ENCODE peak calls at places on chromosomes 7 and 10, in eight cellular contexts. F is heart right ventricle; H is uterus; Z is left ventricle myocardium inferior; M is A549; Y is CD4-positive, alpha-beta T cell; B is AG04450; G is neural progenitor cell. C is an unnamed sample.

GRCh38 chr10:71359364-71360046 is 37.2 kb upstream of the CDH23 start:
- DNase-seq in F (peak), H (peak), Z (no peak), M (no peak), Y (no peak), B (no peak), G (no peak), C (no peak)

GRCh38 chr7:47227762-47228177 is 354.1 kb downstream of the TNS3 start:
- DNase-seq in F (peak), H (peak), Z (no peak), M (peak), Y (no peak), B (peak), G (no peak), C (peak)

GRCh38 chr10:99540339-99540672 is 7.6 kb downstream of the NKX2-3 start:
- DNase-seq in F (no peak), H (no peak), Z (no peak), M (no peak), Y (no peak), B (no peak), G (peak), C (no peak)

GRCh38 chr10:104741127-104741526 is 100.0 kb downstream of the SORCS3 start:
- DNase-seq in F (no peak), H (no peak), Z (no peak), M (no peak), Y (no peak), B (no peak), G (no peak), C (no peak)

GRCh38 chr10:16957038-16957437 is 139.8 kb upstream of the RSU1 start:
- DNase-seq in F (no peak), H (no peak), Z (no peak), M (no peak), Y (no peak), B (no peak), G (no peak), C (no peak)

GRCh38 chr7:22572937-22573336 is 72.9 kb upstream of the STEAP1B start:
- DNase-seq in F (no peak), H (no peak), Z (no peak), M (no peak), Y (no peak), B (peak), G (no peak), C (no peak)

GRCh38 chr7:75987026-75987804 is 7.2 kb downstream of the TMEM120A start:
- DNase-seq in F (no peak), H (peak), Z (no peak), M (no peak), Y (no peak), B (no peak), G (no peak), C (peak)

GRCh38 chr10:117165557-117166419 is 27.7 kb upstream of the VAX1 start:
- DNase-seq in F (peak), H (no peak), Z (no peak), M (peak), Y (no peak), B (no peak), G (peak), C (peak)

GRCh38 chr7:90242369-90243168 is 2.4 kb upstream of the CFAP69 start:
- DNase-seq in F (no peak), H (no peak), Z (no peak), M (no peak), Y (no peak), B (no peak), G (no peak), C (no peak)

GRCh38 chr7:112876877-112877276 is 86.7 kb upstream of the TMEM168 start:
- DNase-seq in F (no peak), H (no peak), Z (no peak), M (no peak), Y (no peak), B (no peak), G (no peak), C (no peak)

GRCh38 chr10:119020627-119020946 is 8.9 kb upstream of the NANOS1 start:
- DNase-seq in F (no peak), H (no peak), Z (no peak), M (no peak), Y (no peak), B (no peak), G (no peak), C (peak)

GRCh38 chr7:44460325-44460724 is 30.1 kb downstream of the NUDCD3 start:
- DNase-seq in F (no peak), H (no peak), Z (no peak), M (no peak), Y (peak), B (no peak), G (no peak), C (no peak)

GRCh38 chr7:140261522-140261921 is 84.7 kb upstream of the KDM7A start:
- DNase-seq in F (no peak), H (no peak), Z (no peak), M (no peak), Y (no peak), B (no peak), G (no peak), C (no peak)

GRCh38 chr7:68107256-68107655 is 1110.6 kb downstream of the TYW1 start:
- DNase-seq in F (peak), H (no peak), Z (peak), M (no peak), Y (no peak), B (no peak), G (no peak), C (no peak)

GRCh38 chr10:43284341-43284910 is 17.6 kb upstream of the RASGEF1A start:
- DNase-seq in F (no peak), H (no peak), Z (no peak), M (no peak), Y (no peak), B (no peak), G (peak), C (no peak)

GRCh38 chr10:88687853-88688467 is 18.1 kb upstream of the LIPK start:
- DNase-seq in F (no peak), H (no peak), Z (no peak), M (peak), Y (no peak), B (no peak), G (peak), C (no peak)

GRCh38 chr10:88689366-88689765 is 16.7 kb upstream of the LIPK start:
- DNase-seq in F (no peak), H (no peak), Z (no peak), M (no peak), Y (no peak), B (no peak), G (no peak), C (no peak)

DNA sequence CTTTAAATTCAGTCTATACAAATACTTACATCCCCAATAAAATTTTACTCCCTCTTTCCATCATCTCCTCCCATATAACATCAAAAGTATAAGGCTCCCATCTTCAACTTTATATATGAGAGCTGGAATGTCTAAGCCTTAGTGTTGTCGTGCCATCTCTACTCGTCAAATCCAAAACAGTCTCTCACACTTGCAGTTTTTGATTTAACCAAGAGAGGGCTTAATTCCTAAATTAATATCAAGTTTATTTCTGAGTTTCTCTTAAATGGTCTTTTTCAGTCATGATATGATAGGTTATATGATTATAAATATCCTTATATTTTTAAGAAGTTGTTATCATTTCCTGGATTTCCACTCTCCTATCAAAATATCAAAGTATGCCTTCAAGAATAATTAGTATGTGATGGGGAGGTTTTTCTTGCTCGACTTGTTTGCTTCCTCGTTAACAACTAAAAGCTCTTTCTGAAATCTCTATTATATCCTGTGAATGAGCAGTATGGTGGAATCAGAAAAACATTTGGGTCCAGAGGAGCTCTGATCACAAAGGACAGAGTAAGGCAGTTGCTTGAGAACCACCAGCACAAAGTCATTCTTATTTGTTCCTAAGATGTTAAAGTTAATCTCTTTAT is 12.5 kb upstream of the LIPK start:
- DNase-seq in F (no peak), H (no peak), Z (no peak), M (no peak), Y (no peak), B (no peak), G (peak), C (no peak)
- TF ChIP-seq CTCF in F (peak), H (no peak), Z (no peak), M (peak), Y (peak), B (peak), G (peak), C (peak)

DNA sequence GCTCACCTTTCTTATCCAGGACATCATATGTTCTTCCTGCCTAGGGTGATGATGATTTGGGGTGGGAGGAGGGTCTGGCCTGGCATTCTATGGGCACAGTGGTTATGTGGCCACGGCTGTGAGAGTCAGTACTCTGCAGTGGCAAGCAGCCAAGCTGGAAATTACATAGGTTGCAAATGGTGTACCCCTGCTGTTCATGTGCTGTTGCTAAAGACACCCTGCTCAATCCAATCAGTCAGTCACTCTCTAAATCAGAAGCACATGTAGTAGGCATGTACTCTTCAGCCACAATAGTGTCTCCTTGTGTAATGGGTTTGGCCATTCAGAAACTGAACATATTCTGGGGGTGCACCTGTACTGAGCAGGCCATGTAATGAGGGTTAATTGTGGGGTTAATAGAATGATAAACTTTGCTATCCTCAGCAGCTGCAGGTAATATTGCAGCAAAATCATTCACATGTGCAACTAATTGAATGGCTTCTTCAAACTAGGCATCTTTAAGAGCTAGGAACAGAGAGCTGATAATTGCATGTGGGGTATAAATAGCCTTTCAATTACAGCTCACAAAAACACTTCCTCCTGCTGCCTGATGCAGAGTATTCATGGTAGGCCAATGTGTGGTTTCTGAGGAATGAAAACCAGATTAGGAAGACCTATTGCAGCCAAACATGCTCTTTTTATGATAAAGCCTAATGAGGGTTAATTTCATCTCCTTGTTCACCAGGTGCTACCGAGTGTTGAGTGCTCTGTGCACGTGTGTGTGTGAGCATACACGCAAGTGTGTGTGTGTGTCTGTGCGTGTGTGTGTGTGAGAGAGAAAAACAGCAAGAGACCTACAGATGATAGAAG is 448.9 kb upstream of the ANKRD30A start:
- DNase-seq in F (no peak), H (no peak), Z (no peak), M (no peak), Y (no peak), B (no peak), G (no peak), C (no peak)
- H3K27ac ChIP-seq in F (no peak), H (no peak), Z (no peak), M (peak), Y (no peak), B (peak), G (no peak), C (no peak)

GRCh38 chr10:85238676-85239075 is 910.3 kb downstream of the CCSER2 start:
- DNase-seq in F (no peak), H (no peak), Z (no peak), M (no peak), Y (no peak), B (no peak), G (no peak), C (no peak)
- TF ChIP-seq CTCF in F (no peak), H (no peak), Z (no peak), M (no peak), Y (no peak), B (no peak), G (no peak), C (no peak)

DNA sequence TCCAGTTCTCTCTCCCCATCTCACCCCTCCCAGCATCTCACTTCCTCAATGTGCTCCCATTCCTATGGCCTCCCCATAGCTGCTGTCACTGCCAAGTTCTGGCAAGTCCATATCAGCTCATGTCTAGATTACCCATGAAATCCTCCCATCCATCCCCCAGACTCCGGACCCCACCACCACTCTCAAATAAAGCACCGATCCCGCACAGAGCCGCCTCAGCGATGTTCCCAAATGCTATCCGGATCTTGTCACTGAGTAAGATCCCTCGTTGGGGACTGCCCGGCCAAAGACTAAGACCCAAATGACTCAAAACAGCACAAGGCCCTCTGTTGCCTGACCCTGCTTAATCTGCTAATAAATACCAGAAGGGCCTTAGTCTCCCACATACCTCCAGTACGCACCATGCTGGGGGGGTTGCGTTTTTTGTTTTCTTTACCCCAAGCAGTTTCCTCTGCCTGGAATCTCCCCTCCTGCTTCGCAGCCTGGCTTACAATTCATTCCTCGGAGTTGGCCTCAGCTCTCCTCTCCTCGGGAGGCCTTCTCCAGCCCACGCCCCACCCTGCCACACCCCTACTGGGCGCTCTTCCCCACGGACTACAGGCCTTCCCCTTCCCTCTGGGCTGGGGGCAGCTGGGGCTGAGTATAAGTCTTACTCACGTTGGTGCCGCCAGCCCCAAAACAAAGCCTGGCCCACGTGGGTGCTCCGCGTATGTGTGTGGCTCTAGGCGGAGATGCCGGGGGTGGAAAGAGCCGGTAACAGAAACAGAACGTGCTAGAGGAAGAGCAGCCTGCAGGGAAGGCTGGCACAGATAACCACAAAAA is 1.8 kb upstream of the DUSP5 start:
- DNase-seq in F (peak), H (peak), Z (peak), M (peak), Y (peak), B (peak), G (peak), C (no peak)
- H3K27ac ChIP-seq in F (peak), H (peak), Z (peak), M (peak), Y (no peak), B (peak), G (no peak), C (no peak)

GRCh38 chr7:155407799-155408198 is 50.1 kb upstream of the EN2 start:
- DNase-seq in F (no peak), H (no peak), Z (no peak), M (no peak), Y (no peak), B (no peak), G (no peak), C (no peak)

GRCh38 chr7:155408657-155409586 is 49.0 kb upstream of the EN2 start:
- DNase-seq in F (no peak), H (no peak), Z (no peak), M (no peak), Y (no peak), B (no peak), G (peak), C (no peak)

GRCh38 chr7:155404976-155405375 is 53.0 kb upstream of the EN2 start:
- DNase-seq in F (no peak), H (no peak), Z (no peak), M (no peak), Y (no peak), B (no peak), G (no peak), C (no peak)

GRCh38 chr7:155402941-155403340 is 55.0 kb upstream of the EN2 start:
- DNase-seq in F (no peak), H (no peak), Z (no peak), M (no peak), Y (no peak), B (no peak), G (no peak), C (no peak)

GRCh38 chr7:155405399-155406318 is 52.3 kb upstream of the EN2 start:
- DNase-seq in F (no peak), H (no peak), Z (no peak), M (peak), Y (no peak), B (no peak), G (peak), C (no peak)
- TF ChIP-seq CTCF in F (no peak), H (no peak), Z (no peak), M (no peak), Y (no peak), B (no peak), G (peak), C (no peak)

GRCh38 chr10:6165221-6165725 is 37.5 kb upstream of the PFKFB3 start:
- DNase-seq in F (no peak), H (no peak), Z (no peak), M (no peak), Y (no peak), B (no peak), G (no peak), C (no peak)
- H3K27ac ChIP-seq in F (peak), H (no peak), Z (peak), M (no peak), Y (peak), B (no peak), G (no peak), C (no peak)

GRCh38 chr10:14820010-14820774 is 17.6 kb downstream of the CDNF start:
- DNase-seq in F (no peak), H (no peak), Z (no peak), M (peak), Y (no peak), B (peak), G (no peak), C (peak)
- TF ChIP-seq CTCF in F (no peak), H (no peak), Z (no peak), M (peak), Y (no peak), B (peak), G (no peak), C (no peak)

GRCh38 chr7:123802249-123802648 is 42.7 kb upstream of the HYAL4 start:
- DNase-seq in F (no peak), H (no peak), Z (no peak), M (no peak), Y (no peak), B (no peak), G (no peak), C (no peak)

GRCh38 chr7:123797673-123798526 is 47.1 kb upstream of the HYAL4 start:
- DNase-seq in F (no peak), H (no peak), Z (no peak), M (peak), Y (no peak), B (peak), G (peak), C (no peak)

GRCh38 chr7:123796568-123796967 is 47.8 kb upstream of the WASL start:
- DNase-seq in F (no peak), H (no peak), Z (no peak), M (no peak), Y (no peak), B (no peak), G (no peak), C (no peak)

GRCh38 chr7:123795917-123796316 is 47.1 kb upstream of the WASL start:
- DNase-seq in F (no peak), H (no peak), Z (no peak), M (no peak), Y (no peak), B (no peak), G (no peak), C (no peak)

DNA sequence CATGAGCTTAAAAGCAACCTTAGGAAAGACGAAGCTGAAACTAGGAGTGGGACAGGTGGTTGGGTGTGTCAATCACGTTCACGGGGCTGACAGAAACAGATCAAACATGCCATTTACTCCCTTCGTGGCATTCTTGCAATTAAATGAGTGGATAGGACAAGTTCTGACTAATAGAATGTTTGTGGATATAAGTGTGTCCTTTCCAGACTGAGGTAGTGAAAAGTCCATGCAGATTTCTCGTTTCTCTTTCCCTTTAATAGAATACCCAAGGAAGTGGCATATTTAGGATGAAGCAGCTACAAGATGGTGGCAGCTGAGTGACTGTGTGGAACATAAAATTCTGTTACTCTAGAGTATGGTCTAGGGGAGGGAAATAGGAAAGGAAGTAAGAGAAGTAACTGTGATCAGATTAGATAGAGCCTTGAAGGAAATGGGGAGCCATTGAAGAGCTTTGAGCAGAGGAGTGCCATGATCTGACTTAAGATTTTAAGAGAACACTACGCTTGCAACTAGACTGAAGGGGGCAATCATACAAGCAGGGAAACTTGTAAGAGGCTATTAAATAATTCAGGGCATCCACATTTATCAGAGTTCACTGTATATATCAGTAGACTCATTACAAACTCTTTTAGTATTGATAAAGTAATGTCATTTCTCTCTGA is 46.3 kb upstream of the HYAL4 start:
- DNase-seq in F (no peak), H (no peak), Z (no peak), M (no peak), Y (no peak), B (no peak), G (no peak), C (no peak)
- H3K27ac ChIP-seq in F (no peak), H (no peak), Z (no peak), M (no peak), Y (no peak), B (no peak), G (no peak), C (no peak)

C was measured in adrenal gland.